ENCODE peak calls at places on chromosomes 5 and 9, in eight cellular contexts. N, S, C, Z, V, Y, B and D are unnamed samples.

GRCh38 chr5:96049398-96050272 is 88.0 kb upstream of the ELL2 start:
- DNase-seq in N (no peak), S (no peak), C (peak; percentile 67), Z (no peak), V (no peak), Y (peak; percentile 79), B (peak; percentile 61), D (no peak)

GRCh38 chr9:137163101-137163661 is 6.7 kb downstream of the LRRC26 start:
- DNase-seq in N (no peak), S (no peak), C (no peak), Z (no peak), V (no peak), Y (no peak), B (peak; percentile 31), D (no peak)

GRCh38 chr9:68732405-68733020 is 27.5 kb downstream of the PIP5K1B start:
- DNase-seq in N (no peak), S (no peak), C (no peak), Z (no peak), V (no peak), Y (no peak), B (no peak), D (no peak)

GRCh38 chr5:14816374-14816998 is 55.1 kb downstream of the ANKH start:
- DNase-seq in N (no peak), S (no peak), C (no peak), Z (no peak), V (no peak), Y (no peak), B (peak; percentile 60), D (no peak)

GRCh38 chr5:83721878-83722779 is 1.5 kb upstream of the HAPLN1 start:
- DNase-seq in N (peak; percentile 62), S (no peak), C (peak; percentile 97), Z (peak; percentile 46), V (peak; percentile 83), Y (peak; percentile 41), B (peak; percentile 70), D (no peak)

GRCh38 chr5:94245608-94246007 is 372.8 kb downstream of the KIAA0825 start:
- DNase-seq in N (no peak), S (no peak), C (no peak), Z (no peak), V (no peak), Y (no peak), B (no peak), D (no peak)

GRCh38 chr5:172504736-172505402 is 50.5 kb upstream of the SH3PXD2B start:
- DNase-seq in N (peak; percentile 71), S (no peak), C (no peak), Z (peak; percentile 52), V (no peak), Y (no peak), B (no peak), D (no peak)

GRCh38 chr9:89436326-89436725 is 61.6 kb downstream of the SEMA4D start:
- DNase-seq in N (no peak), S (no peak), C (no peak), Z (no peak), V (no peak), Y (no peak), B (no peak), D (no peak)

GRCh38 chr5:68745459-68745858 is 348.4 kb upstream of the SLC30A5 start:
- DNase-seq in N (no peak), S (no peak), C (peak; percentile 46), Z (no peak), V (no peak), Y (no peak), B (peak; percentile 20), D (no peak)

GRCh38 chr9:113590991-113591898 is 127.7 kb downstream of the RGS3 start:
- DNase-seq in N (peak; percentile 85), S (peak; percentile 12), C (peak; percentile 80), Z (peak; percentile 85), V (peak; percentile 83), Y (peak; percentile 64), B (peak; percentile 74), D (no peak)

GRCh38 chr5:33890633-33891032 is 1.2 kb downstream of the ADAMTS12 start:
- DNase-seq in N (no peak), S (no peak), C (no peak), Z (no peak), V (peak; percentile 68), Y (peak; percentile 45), B (peak; percentile 47), D (no peak)

GRCh38 chr9:129708799-129709198 is 43.4 kb downstream of the PRRX2 start:
- DNase-seq in N (no peak), S (no peak), C (no peak), Z (no peak), V (no peak), Y (no peak), B (no peak), D (no peak)

GRCh38 chr5:32021771-32022170 is 152.3 kb downstream of the GOLPH3 start:
- DNase-seq in N (no peak), S (no peak), C (no peak), Z (no peak), V (no peak), Y (no peak), B (no peak), D (no peak)

GRCh38 chr5:150618588-150619281 is 21.7 kb upstream of the SYNPO start:
- DNase-seq in N (peak; percentile 44), S (no peak), C (no peak), Z (peak; percentile 51), V (no peak), Y (no peak), B (no peak), D (no peak)

GRCh38 chr9:78609471-78609870 is 312.5 kb downstream of the PSAT1 start:
- DNase-seq in N (no peak), S (no peak), C (peak; percentile 88), Z (no peak), V (no peak), Y (no peak), B (no peak), D (no peak)

GRCh38 chr9:136886610-136887597 is 588 bp downstream of the TRAF2 start:
- DNase-seq in N (no peak), S (no peak), C (peak; percentile 54), Z (no peak), V (peak; percentile 87), Y (peak; percentile 12), B (peak; percentile 23), D (peak; percentile 70)

GRCh38 chr9:15142903-15143534 is 164.0 kb downstream of the TTC39B start:
- DNase-seq in N (no peak), S (peak; percentile 15), C (peak; percentile 80), Z (no peak), V (peak; percentile 23), Y (peak; percentile 49), B (peak; percentile 40), D (no peak)

GRCh38 chr9:134214766-134215394 is 50.5 kb upstream of the RNU6ATAC start:
- DNase-seq in N (no peak), S (no peak), C (no peak), Z (peak; percentile 32), V (no peak), Y (no peak), B (no peak), D (no peak)

GRCh38 chr5:50867140-50867539 is 200.7 kb downstream of the PARP8 start:
- DNase-seq in N (no peak), S (no peak), C (peak; percentile 16), Z (no peak), V (no peak), Y (no peak), B (no peak), D (no peak)

GRCh38 chr9:3730527-3730926 is 204.7 kb upstream of the RFX3 start:
- DNase-seq in N (no peak), S (no peak), C (no peak), Z (no peak), V (no peak), Y (no peak), B (no peak), D (no peak)

GRCh38 chr9:82090041-82090440 is 101.5 kb downstream of the SPATA31D1 start:
- DNase-seq in N (no peak), S (no peak), C (peak; percentile 99), Z (no peak), V (no peak), Y (no peak), B (no peak), D (no peak)

GRCh38 chr5:93360436-93361100 is 220.5 kb downstream of the NR2F1-AS1 start:
- DNase-seq in N (no peak), S (no peak), C (no peak), Z (no peak), V (no peak), Y (no peak), B (no peak), D (no peak)

GRCh38 chr9:18786936-18787658 is 245.9 kb downstream of the SAXO1 start:
- DNase-seq in N (no peak), S (no peak), C (no peak), Z (no peak), V (no peak), Y (no peak), B (no peak), D (no peak)

GRCh38 chr5:62385816-62386400 is 17.8 kb downstream of the DIMT1 start:
- DNase-seq in N (no peak), S (no peak), C (no peak), Z (no peak), V (no peak), Y (no peak), B (no peak), D (no peak)

GRCh38 chr9:129671519-129671918 is 6.1 kb downstream of the PRRX2 start:
- DNase-seq in N (no peak), S (no peak), C (no peak), Z (no peak), V (no peak), Y (no peak), B (no peak), D (no peak)

GRCh38 chr9:124410321-124410913 is 4.8 kb downstream of the PSMB7 start:
- DNase-seq in N (no peak), S (no peak), C (no peak), Z (no peak), V (no peak), Y (no peak), B (no peak), D (no peak)

GRCh38 chr5:19408149-19408548 is 579.9 kb downstream of the CDH18 start:
- DNase-seq in N (no peak), S (no peak), C (no peak), Z (no peak), V (no peak), Y (no peak), B (no peak), D (no peak)

GRCh38 chr5:31452314-31452713 is 79.6 kb downstream of the DROSHA start:
- DNase-seq in N (no peak), S (no peak), C (no peak), Z (no peak), V (no peak), Y (peak; percentile 30), B (no peak), D (no peak)

GRCh38 chr5:134018154-134018985 is 13.6 kb upstream of the VDAC1 start:
- DNase-seq in N (no peak), S (no peak), C (peak; percentile 22), Z (no peak), V (peak; percentile 56), Y (no peak), B (peak; percentile 71), D (no peak)

GRCh38 chr5:176733586-176734262 is 76.6 kb upstream of the UNC5A start:
- DNase-seq in N (no peak), S (no peak), C (no peak), Z (no peak), V (no peak), Y (no peak), B (no peak), D (no peak)